ENCODE peak calls at places on chromosome 10, in seven cellular contexts. One of them, this sample, is unnamed. For H3K27me3, the result is how much of the 10 kb centered on the place peaks cover.

GRCh38 chr10:132396495-132397035 is 435 bp upstream of the PWWP2B start:
- DNase-seq in breast epithelium: no peak
- DNase-seq in dorsolateral prefrontal cortex: no peak
- DNase-seq in CD8-positive, alpha-beta memory T cell: peak
- DNase-seq in neural progenitor cell: peak
- DNase-seq in suprapubic skin: no peak
- DNase-seq in lower lobe of right lung: peak
- DNase-seq in this sample: peak

GRCh38 chr10:124703778-124704427 is 40.3 kb downstream of the FAM53B start:
- DNase-seq in breast epithelium: peak
- DNase-seq in dorsolateral prefrontal cortex: peak
- DNase-seq in CD8-positive, alpha-beta memory T cell: no peak
- DNase-seq in neural progenitor cell: no peak
- DNase-seq in suprapubic skin: no peak
- DNase-seq in lower lobe of right lung: no peak
- DNase-seq in this sample: no peak

GRCh38 chr10:6054884-6055283 is 7.3 kb downstream of the IL2RA start:
- DNase-seq in breast epithelium: no peak
- DNase-seq in dorsolateral prefrontal cortex: no peak
- DNase-seq in CD8-positive, alpha-beta memory T cell: no peak
- DNase-seq in neural progenitor cell: no peak
- DNase-seq in suprapubic skin: no peak
- DNase-seq in lower lobe of right lung: no peak
- DNase-seq in this sample: no peak

GRCh38 chr10:59337254-59337653 is 25.1 kb downstream of the FAM13C start:
- DNase-seq in breast epithelium: no peak
- DNase-seq in dorsolateral prefrontal cortex: no peak
- DNase-seq in CD8-positive, alpha-beta memory T cell: no peak
- DNase-seq in neural progenitor cell: peak
- DNase-seq in suprapubic skin: no peak
- DNase-seq in lower lobe of right lung: no peak
- DNase-seq in this sample: no peak

GRCh38 chr10:3624367-3624766 is 160.6 kb downstream of the KLF6 start:
- DNase-seq in breast epithelium: no peak
- DNase-seq in dorsolateral prefrontal cortex: no peak
- DNase-seq in CD8-positive, alpha-beta memory T cell: no peak
- DNase-seq in neural progenitor cell: no peak
- DNase-seq in suprapubic skin: no peak
- DNase-seq in lower lobe of right lung: no peak
- DNase-seq in this sample: no peak

GRCh38 chr10:3806603-3807002 is 21.6 kb upstream of the KLF6 start:
- DNase-seq in breast epithelium: no peak
- DNase-seq in dorsolateral prefrontal cortex: no peak
- DNase-seq in CD8-positive, alpha-beta memory T cell: no peak
- DNase-seq in neural progenitor cell: no peak
- DNase-seq in suprapubic skin: no peak
- DNase-seq in lower lobe of right lung: peak
- DNase-seq in this sample: no peak

GRCh38 chr10:8336629-8337331 is 282.3 kb downstream of the GATA3 start:
- DNase-seq in breast epithelium: no peak
- DNase-seq in dorsolateral prefrontal cortex: no peak
- DNase-seq in CD8-positive, alpha-beta memory T cell: no peak
- DNase-seq in neural progenitor cell: no peak
- DNase-seq in suprapubic skin: no peak
- DNase-seq in lower lobe of right lung: no peak
- DNase-seq in this sample: no peak

GRCh38 chr10:109981641-109982040 is 26.1 kb upstream of the ADD3 start:
- DNase-seq in breast epithelium: no peak
- DNase-seq in dorsolateral prefrontal cortex: no peak
- DNase-seq in CD8-positive, alpha-beta memory T cell: no peak
- DNase-seq in neural progenitor cell: no peak
- DNase-seq in suprapubic skin: no peak
- DNase-seq in lower lobe of right lung: no peak
- DNase-seq in this sample: no peak

GRCh38 chr10:125103466-125104377 is 56.6 kb downstream of the CTBP2 start:
- DNase-seq in breast epithelium: no peak
- DNase-seq in dorsolateral prefrontal cortex: no peak
- DNase-seq in CD8-positive, alpha-beta memory T cell: no peak
- DNase-seq in neural progenitor cell: no peak
- DNase-seq in suprapubic skin: peak
- DNase-seq in lower lobe of right lung: no peak
- DNase-seq in this sample: peak

GRCh38 chr10:124717911-124718734 is 26.1 kb downstream of the FAM53B start:
- DNase-seq in breast epithelium: no peak
- DNase-seq in dorsolateral prefrontal cortex: no peak
- DNase-seq in CD8-positive, alpha-beta memory T cell: peak
- DNase-seq in neural progenitor cell: no peak
- DNase-seq in suprapubic skin: peak
- DNase-seq in lower lobe of right lung: no peak
- DNase-seq in this sample: no peak

GRCh38 chr10:130761896-130762295 is 549.6 kb downstream of the TCERG1L start:
- DNase-seq in breast epithelium: no peak
- DNase-seq in dorsolateral prefrontal cortex: no peak
- DNase-seq in CD8-positive, alpha-beta memory T cell: no peak
- DNase-seq in neural progenitor cell: no peak
- DNase-seq in suprapubic skin: peak
- DNase-seq in lower lobe of right lung: no peak
- DNase-seq in this sample: no peak

GRCh38 chr10:78402636-78403035 is 369.0 kb downstream of the RPS24 start:
- DNase-seq in breast epithelium: no peak
- DNase-seq in dorsolateral prefrontal cortex: no peak
- DNase-seq in CD8-positive, alpha-beta memory T cell: no peak
- DNase-seq in neural progenitor cell: no peak
- DNase-seq in suprapubic skin: peak
- DNase-seq in lower lobe of right lung: no peak
- DNase-seq in this sample: no peak

GRCh38 chr10:11772575-11773288 is 30.6 kb downstream of the ECHDC3 start:
- DNase-seq in breast epithelium: no peak
- DNase-seq in dorsolateral prefrontal cortex: no peak
- DNase-seq in CD8-positive, alpha-beta memory T cell: no peak
- DNase-seq in neural progenitor cell: no peak
- DNase-seq in suprapubic skin: peak
- DNase-seq in lower lobe of right lung: no peak
- DNase-seq in this sample: no peak

GRCh38 chr10:75400769-75401568 is 595 bp downstream of the ZNF503 start:
- DNase-seq in breast epithelium: peak
- DNase-seq in dorsolateral prefrontal cortex: no peak
- DNase-seq in CD8-positive, alpha-beta memory T cell: no peak
- DNase-seq in neural progenitor cell: peak
- DNase-seq in suprapubic skin: peak
- DNase-seq in lower lobe of right lung: peak
- DNase-seq in this sample: peak

GRCh38 chr10:12435348-12435747 is 86.0 kb downstream of the CAMK1D start:
- DNase-seq in breast epithelium: no peak
- DNase-seq in dorsolateral prefrontal cortex: no peak
- DNase-seq in CD8-positive, alpha-beta memory T cell: no peak
- DNase-seq in neural progenitor cell: no peak
- DNase-seq in suprapubic skin: no peak
- DNase-seq in lower lobe of right lung: no peak
- DNase-seq in this sample: no peak

GRCh38 chr10:36538945-36539586 is 586.3 kb upstream of the ANKRD30A start:
- DNase-seq in breast epithelium: no peak
- DNase-seq in dorsolateral prefrontal cortex: no peak
- DNase-seq in CD8-positive, alpha-beta memory T cell: no peak
- DNase-seq in neural progenitor cell: no peak
- DNase-seq in suprapubic skin: no peak
- DNase-seq in lower lobe of right lung: no peak
- DNase-seq in this sample: no peak

GRCh38 chr10:123506455-123506854 is 159.7 kb upstream of the GPR26 start:
- DNase-seq in breast epithelium: no peak
- DNase-seq in dorsolateral prefrontal cortex: no peak
- DNase-seq in CD8-positive, alpha-beta memory T cell: no peak
- DNase-seq in neural progenitor cell: no peak
- DNase-seq in suprapubic skin: no peak
- DNase-seq in lower lobe of right lung: no peak
- DNase-seq in this sample: no peak

GRCh38 chr10:10259013-10259412 is 758.7 kb upstream of the CELF2 start:
- DNase-seq in breast epithelium: no peak
- DNase-seq in dorsolateral prefrontal cortex: no peak
- DNase-seq in CD8-positive, alpha-beta memory T cell: no peak
- DNase-seq in neural progenitor cell: no peak
- DNase-seq in suprapubic skin: no peak
- DNase-seq in lower lobe of right lung: no peak
- DNase-seq in this sample: no peak

GRCh38 chr10:71077143-71077581 is 135.2 kb upstream of the UNC5B start:
- DNase-seq in breast epithelium: peak
- DNase-seq in dorsolateral prefrontal cortex: no peak
- DNase-seq in CD8-positive, alpha-beta memory T cell: no peak
- DNase-seq in neural progenitor cell: no peak
- DNase-seq in suprapubic skin: peak
- DNase-seq in lower lobe of right lung: no peak
- DNase-seq in this sample: no peak
- H3K27me3 ChIP-seq in breast epithelium: under half
- H3K27me3 ChIP-seq in dorsolateral prefrontal cortex: under half
- H3K27me3 ChIP-seq in CD8-positive, alpha-beta memory T cell: under half
- H3K27me3 ChIP-seq in neural progenitor cell: under half
- H3K27me3 ChIP-seq in suprapubic skin: under half
- H3K27me3 ChIP-seq in lower lobe of right lung: under half
- H3K27me3 ChIP-seq in this sample: under half

GRCh38 chr10:117355064-117355463 is 20.2 kb downstream of the PDZD8 start:
- DNase-seq in breast epithelium: no peak
- DNase-seq in dorsolateral prefrontal cortex: no peak
- DNase-seq in CD8-positive, alpha-beta memory T cell: no peak
- DNase-seq in neural progenitor cell: no peak
- DNase-seq in suprapubic skin: no peak
- DNase-seq in lower lobe of right lung: no peak
- DNase-seq in this sample: no peak
- H3K27me3 ChIP-seq in breast epithelium: under half
- H3K27me3 ChIP-seq in dorsolateral prefrontal cortex: under half
- H3K27me3 ChIP-seq in CD8-positive, alpha-beta memory T cell: under half
- H3K27me3 ChIP-seq in neural progenitor cell: under half
- H3K27me3 ChIP-seq in suprapubic skin: under half
- H3K27me3 ChIP-seq in lower lobe of right lung: under half
- H3K27me3 ChIP-seq in this sample: under half

GRCh38 chr10:100567249-100567648 is 31.5 kb downstream of the HIF1AN start:
- DNase-seq in breast epithelium: no peak
- DNase-seq in dorsolateral prefrontal cortex: no peak
- DNase-seq in CD8-positive, alpha-beta memory T cell: no peak
- DNase-seq in neural progenitor cell: no peak
- DNase-seq in suprapubic skin: no peak
- DNase-seq in lower lobe of right lung: no peak
- DNase-seq in this sample: no peak
- H3K27me3 ChIP-seq in breast epithelium: half or more
- H3K27me3 ChIP-seq in dorsolateral prefrontal cortex: under half
- H3K27me3 ChIP-seq in CD8-positive, alpha-beta memory T cell: under half
- H3K27me3 ChIP-seq in neural progenitor cell: half or more
- H3K27me3 ChIP-seq in suprapubic skin: half or more
- H3K27me3 ChIP-seq in lower lobe of right lung: half or more
- H3K27me3 ChIP-seq in this sample: under half

GRCh38 chr10:97174937-97175336 is 10.8 kb downstream of the SLIT1 start:
- DNase-seq in breast epithelium: no peak
- DNase-seq in dorsolateral prefrontal cortex: no peak
- DNase-seq in CD8-positive, alpha-beta memory T cell: no peak
- DNase-seq in neural progenitor cell: no peak
- DNase-seq in suprapubic skin: no peak
- DNase-seq in lower lobe of right lung: no peak
- DNase-seq in this sample: no peak

GRCh38 chr10:97175586-97175985 is 10.2 kb downstream of the SLIT1 start:
- DNase-seq in breast epithelium: peak
- DNase-seq in dorsolateral prefrontal cortex: no peak
- DNase-seq in CD8-positive, alpha-beta memory T cell: no peak
- DNase-seq in neural progenitor cell: no peak
- DNase-seq in suprapubic skin: no peak
- DNase-seq in lower lobe of right lung: no peak
- DNase-seq in this sample: no peak

GRCh38 chr10:97173036-97173435 is 12.7 kb downstream of the SLIT1 start:
- DNase-seq in breast epithelium: no peak
- DNase-seq in dorsolateral prefrontal cortex: no peak
- DNase-seq in CD8-positive, alpha-beta memory T cell: no peak
- DNase-seq in neural progenitor cell: no peak
- DNase-seq in suprapubic skin: no peak
- DNase-seq in lower lobe of right lung: no peak
- DNase-seq in this sample: no peak

GRCh38 chr10:97176226-97176625 is 9.5 kb downstream of the SLIT1 start:
- DNase-seq in breast epithelium: peak
- DNase-seq in dorsolateral prefrontal cortex: no peak
- DNase-seq in CD8-positive, alpha-beta memory T cell: no peak
- DNase-seq in neural progenitor cell: no peak
- DNase-seq in suprapubic skin: peak
- DNase-seq in lower lobe of right lung: no peak
- DNase-seq in this sample: no peak

GRCh38 chr10:97174276-97174775 is 11.4 kb downstream of the SLIT1 start:
- DNase-seq in breast epithelium: no peak
- DNase-seq in dorsolateral prefrontal cortex: no peak
- DNase-seq in CD8-positive, alpha-beta memory T cell: no peak
- DNase-seq in neural progenitor cell: no peak
- DNase-seq in suprapubic skin: no peak
- DNase-seq in lower lobe of right lung: no peak
- DNase-seq in this sample: no peak
- H3K27me3 ChIP-seq in breast epithelium: under half
- H3K27me3 ChIP-seq in dorsolateral prefrontal cortex: under half
- H3K27me3 ChIP-seq in CD8-positive, alpha-beta memory T cell: under half
- H3K27me3 ChIP-seq in neural progenitor cell: under half
- H3K27me3 ChIP-seq in suprapubic skin: under half
- H3K27me3 ChIP-seq in lower lobe of right lung: under half
- H3K27me3 ChIP-seq in this sample: under half

GRCh38 chr10:14470920-14471319 is 140.2 kb upstream of the FRMD4A start:
- DNase-seq in breast epithelium: no peak
- DNase-seq in dorsolateral prefrontal cortex: no peak
- DNase-seq in CD8-positive, alpha-beta memory T cell: no peak
- DNase-seq in neural progenitor cell: no peak
- DNase-seq in suprapubic skin: no peak
- DNase-seq in lower lobe of right lung: no peak
- DNase-seq in this sample: no peak
- H3K27me3 ChIP-seq in breast epithelium: under half
- H3K27me3 ChIP-seq in dorsolateral prefrontal cortex: under half
- H3K27me3 ChIP-seq in CD8-positive, alpha-beta memory T cell: under half
- H3K27me3 ChIP-seq in neural progenitor cell: under half
- H3K27me3 ChIP-seq in suprapubic skin: under half
- H3K27me3 ChIP-seq in lower lobe of right lung: under half
- H3K27me3 ChIP-seq in this sample: under half

GRCh38 chr10:84244651-84245270 is at the start of gene RGR:
- DNase-seq in breast epithelium: no peak
- DNase-seq in dorsolateral prefrontal cortex: peak
- DNase-seq in CD8-positive, alpha-beta memory T cell: no peak
- DNase-seq in neural progenitor cell: peak
- DNase-seq in suprapubic skin: no peak
- DNase-seq in lower lobe of right lung: no peak
- DNase-seq in this sample: no peak
- H3K27me3 ChIP-seq in breast epithelium: under half
- H3K27me3 ChIP-seq in dorsolateral prefrontal cortex: under half
- H3K27me3 ChIP-seq in CD8-positive, alpha-beta memory T cell: under half
- H3K27me3 ChIP-seq in neural progenitor cell: under half
- H3K27me3 ChIP-seq in suprapubic skin: under half
- H3K27me3 ChIP-seq in lower lobe of right lung: under half
- H3K27me3 ChIP-seq in this sample: under half

This sample was measured in pancreas.